ENCODE peak calls at places on chromosomes 3 and 15, in six cellular contexts. One of them, this sample, is unnamed.
A peak's percentile ranks its signal among the peaks of the same experiment; 100 is the strongest.

GRCh38 chr3:11197471-11197870 is 43.2 kb downstream of the HRH1 start:
- DNase-seq in tibial nerve: no peak
- DNase-seq in pancreas: no peak
- DNase-seq in GM23338: no peak
- DNase-seq in CD4-positive, CD25-positive, alpha-beta regulatory T cell: no peak
- DNase-seq in breast epithelium: no peak
- DNase-seq in this sample: no peak

GRCh38 chr3:101303089-101303731 is 17.2 kb downstream of the IMPG2 start:
- DNase-seq in tibial nerve: no peak
- DNase-seq in GM23338: no peak
- DNase-seq in pancreas: no peak
- DNase-seq in CD4-positive, CD25-positive, alpha-beta regulatory T cell: no peak
- DNase-seq in breast epithelium: no peak
- DNase-seq in this sample: no peak

GRCh38 chr15:68994149-68994548 is 20.3 kb upstream of the NOX5 start:
- DNase-seq in pancreas: no peak
- DNase-seq in CD4-positive, CD25-positive, alpha-beta regulatory T cell: no peak
- DNase-seq in GM23338: no peak
- DNase-seq in tibial nerve: no peak
- DNase-seq in breast epithelium: no peak
- DNase-seq in this sample: no peak

GRCh38 chr3:176375519-176375918 is 821.8 kb downstream of the TBL1XR1 start:
- DNase-seq in pancreas: no peak
- DNase-seq in CD4-positive, CD25-positive, alpha-beta regulatory T cell: no peak
- DNase-seq in GM23338: peak; percentile 27
- DNase-seq in breast epithelium: no peak
- DNase-seq in tibial nerve: no peak
- DNase-seq in this sample: no peak

GRCh38 chr3:101988591-101988990 is 139.3 kb downstream of the NFKBIZ start:
- DNase-seq in pancreas: no peak
- DNase-seq in tibial nerve: no peak
- DNase-seq in breast epithelium: no peak
- DNase-seq in GM23338: no peak
- DNase-seq in CD4-positive, CD25-positive, alpha-beta regulatory T cell: no peak
- DNase-seq in this sample: no peak

GRCh38 chr3:115436767-115437301 is 186.5 kb upstream of the GAP43 start:
- DNase-seq in tibial nerve: no peak
- DNase-seq in breast epithelium: no peak
- DNase-seq in pancreas: no peak
- DNase-seq in CD4-positive, CD25-positive, alpha-beta regulatory T cell: no peak
- DNase-seq in GM23338: peak; percentile 56
- DNase-seq in this sample: no peak

GRCh38 chr15:61118885-61119284 is 110.2 kb downstream of the RORA start:
- DNase-seq in CD4-positive, CD25-positive, alpha-beta regulatory T cell: no peak
- DNase-seq in GM23338: peak; percentile 56
- DNase-seq in pancreas: no peak
- DNase-seq in tibial nerve: no peak
- DNase-seq in breast epithelium: no peak
- DNase-seq in this sample: no peak

GRCh38 chr3:195597848-195598247 is 14.1 kb upstream of the APOD start:
- DNase-seq in GM23338: no peak
- DNase-seq in CD4-positive, CD25-positive, alpha-beta regulatory T cell: no peak
- DNase-seq in tibial nerve: peak; percentile 73
- DNase-seq in pancreas: no peak
- DNase-seq in breast epithelium: no peak
- DNase-seq in this sample: no peak

GRCh38 chr15:82960766-82961165 is 8.2 kb upstream of the HOMER2 start:
- DNase-seq in tibial nerve: no peak
- DNase-seq in GM23338: no peak
- DNase-seq in CD4-positive, CD25-positive, alpha-beta regulatory T cell: no peak
- DNase-seq in pancreas: no peak
- DNase-seq in breast epithelium: no peak
- DNase-seq in this sample: no peak

GRCh38 chr15:65249641-65250040 is 37.0 kb downstream of the PARP16 start:
- DNase-seq in tibial nerve: no peak
- DNase-seq in pancreas: no peak
- DNase-seq in GM23338: no peak
- DNase-seq in CD4-positive, CD25-positive, alpha-beta regulatory T cell: no peak
- DNase-seq in breast epithelium: no peak
- DNase-seq in this sample: no peak

GRCh38 chr15:69576948-69577351 is 124.3 kb downstream of the RPLP1 start:
- DNase-seq in breast epithelium: no peak
- DNase-seq in tibial nerve: no peak
- DNase-seq in CD4-positive, CD25-positive, alpha-beta regulatory T cell: no peak
- DNase-seq in GM23338: no peak
- DNase-seq in pancreas: peak; percentile 67
- DNase-seq in this sample: no peak

GRCh38 chr15:74893627-74894026 is 3.8 kb downstream of the MPI start:
- DNase-seq in pancreas: no peak
- DNase-seq in CD4-positive, CD25-positive, alpha-beta regulatory T cell: peak; percentile 76
- DNase-seq in tibial nerve: no peak
- DNase-seq in GM23338: no peak
- DNase-seq in breast epithelium: no peak
- DNase-seq in this sample: no peak

GRCh38 chr15:41205315-41205714 is 25.2 kb downstream of the EXD1 start:
- DNase-seq in tibial nerve: no peak
- DNase-seq in pancreas: no peak
- DNase-seq in CD4-positive, CD25-positive, alpha-beta regulatory T cell: no peak
- DNase-seq in breast epithelium: no peak
- DNase-seq in GM23338: no peak
- DNase-seq in this sample: no peak

GRCh38 chr3:64798316-64798715 is 110.5 kb upstream of the ADAMTS9 start:
- DNase-seq in pancreas: no peak
- DNase-seq in GM23338: no peak
- DNase-seq in CD4-positive, CD25-positive, alpha-beta regulatory T cell: no peak
- DNase-seq in breast epithelium: no peak
- DNase-seq in tibial nerve: no peak
- DNase-seq in this sample: no peak

GRCh38 chr3:113166719-113167492 is 44.5 kb upstream of the BOC start:
- DNase-seq in pancreas: peak; percentile 19
- DNase-seq in CD4-positive, CD25-positive, alpha-beta regulatory T cell: no peak
- DNase-seq in breast epithelium: peak; percentile 54
- DNase-seq in tibial nerve: peak; percentile 51
- DNase-seq in GM23338: peak; percentile 40
- DNase-seq in this sample: no peak

GRCh38 chr3:162211470-162211869 is 714.9 kb downstream of the OTOL1 start:
- DNase-seq in pancreas: no peak
- DNase-seq in CD4-positive, CD25-positive, alpha-beta regulatory T cell: no peak
- DNase-seq in GM23338: no peak
- DNase-seq in tibial nerve: no peak
- DNase-seq in breast epithelium: no peak
- DNase-seq in this sample: no peak

GRCh38 chr3:16794251-16794650 is 90.5 kb upstream of the PLCL2 start:
- DNase-seq in pancreas: no peak
- DNase-seq in GM23338: no peak
- DNase-seq in CD4-positive, CD25-positive, alpha-beta regulatory T cell: no peak
- DNase-seq in breast epithelium: no peak
- DNase-seq in tibial nerve: no peak
- DNase-seq in this sample: no peak

GRCh38 chr15:31079519-31079918 is 22.0 kb downstream of the TRPM1 start:
- DNase-seq in GM23338: peak; percentile 71
- DNase-seq in CD4-positive, CD25-positive, alpha-beta regulatory T cell: no peak
- DNase-seq in breast epithelium: no peak
- DNase-seq in pancreas: no peak
- DNase-seq in tibial nerve: no peak
- DNase-seq in this sample: no peak

GRCh38 chr3:182484682-182485081 is 308.6 kb upstream of the ATP11B start:
- DNase-seq in tibial nerve: no peak
- DNase-seq in breast epithelium: no peak
- DNase-seq in CD4-positive, CD25-positive, alpha-beta regulatory T cell: no peak
- DNase-seq in pancreas: no peak
- DNase-seq in GM23338: peak; percentile 19
- DNase-seq in this sample: no peak

GRCh38 chr3:96813134-96813819 is 1.1 kb upstream of the EPHA6 start:
- DNase-seq in pancreas: peak; percentile 71
- DNase-seq in breast epithelium: peak; percentile 72
- DNase-seq in CD4-positive, CD25-positive, alpha-beta regulatory T cell: peak; percentile 5
- DNase-seq in GM23338: peak; percentile 93
- DNase-seq in tibial nerve: peak; percentile 25
- DNase-seq in this sample: no peak

GRCh38 chr3:48952510-48953118 is 34.0 kb downstream of the ARIH2 start:
- DNase-seq in CD4-positive, CD25-positive, alpha-beta regulatory T cell: peak; percentile 45
- DNase-seq in tibial nerve: no peak
- DNase-seq in GM23338: peak; percentile 85
- DNase-seq in pancreas: peak; percentile 13
- DNase-seq in breast epithelium: no peak
- DNase-seq in this sample: peak; percentile 3

GRCh38 chr3:189292667-189293478 is 121.1 kb downstream of the TPRG1 start:
- DNase-seq in CD4-positive, CD25-positive, alpha-beta regulatory T cell: no peak
- DNase-seq in pancreas: no peak
- DNase-seq in GM23338: no peak
- DNase-seq in breast epithelium: peak; percentile 63
- DNase-seq in tibial nerve: no peak
- DNase-seq in this sample: no peak

GRCh38 chr15:77838061-77838460 is 205.3 kb upstream of the LINGO1 start:
- DNase-seq in tibial nerve: no peak
- DNase-seq in breast epithelium: no peak
- DNase-seq in GM23338: no peak
- DNase-seq in CD4-positive, CD25-positive, alpha-beta regulatory T cell: no peak
- DNase-seq in pancreas: no peak
- DNase-seq in this sample: no peak

GRCh38 chr3:187836848-187837770 is 91.8 kb upstream of the BCL6 start:
- DNase-seq in tibial nerve: no peak
- DNase-seq in breast epithelium: no peak
- DNase-seq in GM23338: no peak
- DNase-seq in pancreas: no peak
- DNase-seq in CD4-positive, CD25-positive, alpha-beta regulatory T cell: no peak
- DNase-seq in this sample: no peak

GRCh38 chr3:49351521-49352011 is 6.6 kb downstream of the GPX1 start:
- DNase-seq in CD4-positive, CD25-positive, alpha-beta regulatory T cell: no peak
- DNase-seq in breast epithelium: no peak
- DNase-seq in pancreas: no peak
- DNase-seq in tibial nerve: no peak
- DNase-seq in GM23338: no peak
- DNase-seq in this sample: no peak

GRCh38 chr15:75097939-75098338 is 74.5 kb downstream of the PPCDC start:
- DNase-seq in pancreas: no peak
- DNase-seq in CD4-positive, CD25-positive, alpha-beta regulatory T cell: no peak
- DNase-seq in breast epithelium: no peak
- DNase-seq in tibial nerve: no peak
- DNase-seq in GM23338: no peak
- DNase-seq in this sample: no peak

GRCh38 chr15:100695048-100695447 is 92.7 kb downstream of the ASB7 start:
- DNase-seq in GM23338: no peak
- DNase-seq in CD4-positive, CD25-positive, alpha-beta regulatory T cell: no peak
- DNase-seq in tibial nerve: peak; percentile 3
- DNase-seq in pancreas: no peak
- DNase-seq in breast epithelium: no peak
- DNase-seq in this sample: no peak
- H3K4me3 ChIP-seq in GM23338: no peak overlapping the region
- H3K4me3 ChIP-seq in CD4-positive, CD25-positive, alpha-beta regulatory T cell: no peak overlapping the region
- H3K4me3 ChIP-seq in tibial nerve: no peak overlapping the region
- H3K4me3 ChIP-seq in pancreas: no peak overlapping the region
- H3K4me3 ChIP-seq in breast epithelium: no peak overlapping the region
- H3K4me3 ChIP-seq in this sample: no peak overlapping the region

DNA sequence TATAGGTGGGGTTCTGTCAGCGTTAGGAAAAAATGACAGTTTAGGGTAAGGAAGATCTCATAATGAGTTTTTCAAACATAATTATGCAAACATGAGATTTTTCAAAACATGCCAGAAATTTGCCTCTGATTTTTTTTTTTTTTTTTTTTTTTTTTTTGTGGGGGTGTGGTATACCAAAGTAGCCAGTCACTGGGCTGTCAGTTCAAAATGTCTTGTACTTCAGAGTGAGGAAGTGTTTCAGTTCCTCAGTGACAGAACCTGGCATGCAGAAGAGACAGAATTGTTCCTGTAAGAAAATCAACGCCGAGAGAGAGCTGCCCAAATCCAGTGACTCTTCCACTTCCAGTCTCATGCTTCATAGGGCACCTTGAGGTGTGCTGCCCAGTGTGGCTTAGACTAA is 9.7 kb downstream of the NCBP2 start:
- DNase-seq in tibial nerve: no peak
- DNase-seq in breast epithelium: no peak
- DNase-seq in CD4-positive, CD25-positive, alpha-beta regulatory T cell: no peak
- DNase-seq in pancreas: no peak
- DNase-seq in GM23338: no peak
- DNase-seq in this sample: no peak
- H3K36me3 ChIP-seq in tibial nerve: no peaks in the 10 kb centered on the region
- H3K36me3 ChIP-seq in breast epithelium: peaks cover 3% of the 10 kb centered on the region
- H3K36me3 ChIP-seq in CD4-positive, CD25-positive, alpha-beta regulatory T cell: peaks cover 81% of the 10 kb centered on the region
- H3K36me3 ChIP-seq in pancreas: peaks cover 22% of the 10 kb centered on the region
- H3K36me3 ChIP-seq in GM23338: peaks cover 38% of the 10 kb centered on the region
- H3K36me3 ChIP-seq in this sample: peaks cover 77% of the 10 kb centered on the region

GRCh38 chr15:99174567-99174966 is 69.7 kb downstream of the SYNM start:
- DNase-seq in pancreas: no peak
- DNase-seq in breast epithelium: no peak
- DNase-seq in GM23338: no peak
- DNase-seq in tibial nerve: no peak
- DNase-seq in CD4-positive, CD25-positive, alpha-beta regulatory T cell: no peak
- DNase-seq in this sample: no peak

GRCh38 chr15:99176757-99177156 is 71.9 kb downstream of the SYNM start:
- DNase-seq in GM23338: no peak
- DNase-seq in breast epithelium: no peak
- DNase-seq in pancreas: no peak
- DNase-seq in CD4-positive, CD25-positive, alpha-beta regulatory T cell: no peak
- DNase-seq in tibial nerve: no peak
- DNase-seq in this sample: no peak

GRCh38 chr15:99172989-99173388 is 68.1 kb downstream of the SYNM start:
- DNase-seq in breast epithelium: no peak
- DNase-seq in CD4-positive, CD25-positive, alpha-beta regulatory T cell: no peak
- DNase-seq in pancreas: no peak
- DNase-seq in GM23338: no peak
- DNase-seq in tibial nerve: no peak
- DNase-seq in this sample: no peak

GRCh38 chr15:99177679-99178078 is 71.7 kb downstream of the TTC23 start:
- DNase-seq in GM23338: no peak
- DNase-seq in tibial nerve: no peak
- DNase-seq in pancreas: no peak
- DNase-seq in breast epithelium: no peak
- DNase-seq in CD4-positive, CD25-positive, alpha-beta regulatory T cell: no peak
- DNase-seq in this sample: no peak

GRCh38 chr15:99174989-99175388 is 70.1 kb downstream of the SYNM start:
- DNase-seq in GM23338: no peak
- DNase-seq in pancreas: no peak
- DNase-seq in tibial nerve: no peak
- DNase-seq in breast epithelium: no peak
- DNase-seq in CD4-positive, CD25-positive, alpha-beta regulatory T cell: no peak
- DNase-seq in this sample: no peak
- H3K27ac ChIP-seq in GM23338: no peak overlapping the region
- H3K27ac ChIP-seq in pancreas: no peak overlapping the region
- H3K27ac ChIP-seq in tibial nerve: peak overlapping the region; percentile 40
- H3K27ac ChIP-seq in breast epithelium: peak overlapping the region; percentile 86
- H3K27ac ChIP-seq in CD4-positive, CD25-positive, alpha-beta regulatory T cell: no peak overlapping the region
- H3K27ac ChIP-seq in this sample: no peak overlapping the region

GRCh38 chr3:36991147-36991546 is 1.8 kb downstream of the EPM2AIP1 start:
- DNase-seq in tibial nerve: no peak
- DNase-seq in breast epithelium: no peak
- DNase-seq in GM23338: no peak
- DNase-seq in pancreas: no peak
- DNase-seq in CD4-positive, CD25-positive, alpha-beta regulatory T cell: no peak
- DNase-seq in this sample: no peak
- H3K4me3 ChIP-seq in tibial nerve: no peak overlapping the region
- H3K4me3 ChIP-seq in breast epithelium: peak overlapping the region; percentile 89
- H3K4me3 ChIP-seq in GM23338: peak overlapping the region; percentile 83
- H3K4me3 ChIP-seq in pancreas: no peak overlapping the region
- H3K4me3 ChIP-seq in CD4-positive, CD25-positive, alpha-beta regulatory T cell: peak overlapping the region; percentile 95
- H3K4me3 ChIP-seq in this sample: peak overlapping the region; percentile 61